ENCODE peak calls at places on chromosomes 12 and 14, in eight cellular contexts. O, N, Z, Q, T, P, B and R are unnamed samples.

GRCh38 chr12:28988384-28988704 is 160.7 kb upstream of the FAR2 start:
- DNase-seq in O (no peak), N (no peak), Z (no peak), Q (no peak), T (no peak), P (no peak), B (no peak), R (no peak)

GRCh38 chr14:56092761-56093160 is 25.4 kb upstream of the PELI2 start:
- DNase-seq in O (no peak), N (no peak), Z (no peak), Q (no peak), T (no peak), P (no peak), B (no peak), R (no peak)

GRCh38 chr12:30877110-30877875 is 49.3 kb upstream of the TSPAN11 start:
- DNase-seq in O (no peak), N (no peak), Z (no peak), Q (peak), T (no peak), P (no peak), B (no peak), R (peak)

GRCh38 chr12:52975820-52976573 is 27.1 kb downstream of the KRT18 start:
- DNase-seq in O (peak), N (no peak), Z (no peak), Q (no peak), T (no peak), P (no peak), B (no peak), R (peak)

GRCh38 chr12:6273209-6273928 is 37.1 kb upstream of the PLEKHG6 start:
- DNase-seq in O (no peak), N (no peak), Z (no peak), Q (no peak), T (no peak), P (no peak), B (no peak), R (peak)

GRCh38 chr12:96206957-96207356 is 12.8 kb downstream of the ELK3 start:
- DNase-seq in O (no peak), N (no peak), Z (no peak), Q (no peak), T (no peak), P (no peak), B (no peak), R (no peak)

GRCh38 chr14:22536853-22537338 is 52.1 kb downstream of the DAD1 start:
- DNase-seq in O (peak), N (peak), Z (peak), Q (no peak), T (peak), P (peak), B (peak), R (no peak)

GRCh38 chr12:132021965-132022364 is 72.2 kb downstream of the EP400 start:
- DNase-seq in O (no peak), N (no peak), Z (no peak), Q (no peak), T (no peak), P (no peak), B (no peak), R (no peak)

GRCh38 chr14:66634876-66635275 is 126.9 kb downstream of the GPHN start:
- DNase-seq in O (no peak), N (no peak), Z (no peak), Q (no peak), T (no peak), P (no peak), B (no peak), R (no peak)

GRCh38 chr12:132904718-132905328 is 17.4 kb upstream of the CHFR start:
- DNase-seq in O (peak), N (no peak), Z (peak), Q (peak), T (no peak), P (no peak), B (no peak), R (peak)

GRCh38 chr12:105659355-105660075 is 329.0 kb downstream of the C12orf75 start:
- DNase-seq in O (no peak), N (no peak), Z (peak), Q (no peak), T (peak), P (no peak), B (no peak), R (no peak)

GRCh38 chr12:95674088-95674595 is 116.4 kb downstream of the NTN4 start:
- DNase-seq in O (no peak), N (no peak), Z (no peak), Q (no peak), T (no peak), P (no peak), B (no peak), R (no peak)